ENCODE peak calls at places on chromosomes 4 and X, in eight cellular contexts. M is ascending aorta; N is cardiac muscle cell; X is left ventricle myocardium inferior; W is K562; B is endodermal cell; C is CD8-positive, alpha-beta memory T cell; G is pancreas. D is an unnamed sample. For H3K4me1, the result is how much of the 10 kb centered on the place peaks cover.

GRCh38 chr4:15552557-15553362 is 83.1 kb downstream of the CC2D2A start:
- DNase-seq in M (no peak), N (no peak), X (no peak), W (no peak), B (no peak), C (no peak), G (no peak), D (no peak)

GRCh38 chrX:70434914-70435586 is 9.6 kb upstream of the DLG3 start:
- DNase-seq in M (no peak), N (peak), X (peak), W (no peak), B (no peak), C (no peak), G (no peak), D (no peak)

GRCh38 chr4:78864405-78865024 is 74.7 kb downstream of the PAQR3 start:
- DNase-seq in M (no peak), N (peak), X (no peak), W (peak), B (no peak), C (peak), G (peak), D (peak)

GRCh38 chr4:77232653-77233052 is 75.6 kb downstream of the CCNG2 start:
- DNase-seq in M (no peak), N (no peak), X (no peak), W (no peak), B (no peak), C (no peak), G (no peak), D (no peak)

GRCh38 chr4:88341227-88342192 is 37.1 kb upstream of the HERC6 start:
- DNase-seq in M (peak), N (peak), X (no peak), W (no peak), B (no peak), C (no peak), G (peak), D (no peak)

GRCh38 chr4:163554870-163555465 is 60.5 kb downstream of the TMA16 start:
- DNase-seq in M (no peak), N (peak), X (no peak), W (no peak), B (no peak), C (peak), G (no peak), D (no peak)

GRCh38 chr4:1248262-1249147 is at the start of gene CTBP1:
- DNase-seq in M (no peak), N (peak), X (peak), W (peak), B (peak), C (peak), G (peak), D (peak)

GRCh38 chr4:25552580-25553271 is 102.9 kb upstream of the SLC34A2 start:
- DNase-seq in M (no peak), N (peak), X (no peak), W (no peak), B (peak), C (no peak), G (peak), D (no peak)

GRCh38 chrX:41711021-41711667 is 12.8 kb upstream of the GPR82 start:
- DNase-seq in M (no peak), N (no peak), X (no peak), W (no peak), B (no peak), C (no peak), G (no peak), D (no peak)

GRCh38 chr4:59597536-59598232 is 1602.4 kb upstream of the ADGRL3 start:
- DNase-seq in M (no peak), N (no peak), X (no peak), W (no peak), B (no peak), C (no peak), G (no peak), D (no peak)

GRCh38 chr4:116520886-116521285 is 564.5 kb downstream of the TRAM1L1 start:
- DNase-seq in M (no peak), N (no peak), X (no peak), W (no peak), B (no peak), C (no peak), G (no peak), D (no peak)

GRCh38 chr4:165326831-165327210 is 648 bp upstream of the MSMO1 start:
- DNase-seq in M (no peak), N (peak), X (no peak), W (peak), B (peak), C (no peak), G (peak), D (no peak)

GRCh38 chrX:54494970-54495813 is 842 bp downstream of the FGD1 start:
- DNase-seq in M (no peak), N (peak), X (no peak), W (no peak), B (peak), C (no peak), G (peak), D (peak)

GRCh38 chrX:103586314-103586646 is 965 bp downstream of the TCEAL4 start:
- DNase-seq in M (no peak), N (peak), X (no peak), W (no peak), B (peak), C (no peak), G (no peak), D (no peak)

GRCh38 chrX:134460005-134460860 is at the start of gene HPRT1:
- DNase-seq in M (peak), N (peak), X (peak), W (peak), B (peak), C (peak), G (peak), D (peak)

GRCh38 chrX:120559799-120560198 is 963 bp downstream of the CUL4B start:
- DNase-seq in M (no peak), N (peak), X (no peak), W (no peak), B (no peak), C (no peak), G (no peak), D (no peak)

GRCh38 chrX:129013574-129013973 is 509.7 kb downstream of the SMARCA1 start:
- DNase-seq in M (no peak), N (no peak), X (no peak), W (no peak), B (peak), C (no peak), G (no peak), D (no peak)

GRCh38 chr4:107444-108429 is 16.6 kb upstream of the ZNF718 start:
- DNase-seq in M (no peak), N (no peak), X (no peak), W (no peak), B (no peak), C (no peak), G (no peak), D (no peak)
- H3K4me3 ChIP-seq in M (peak), N (peak), X (peak), W (no peak), B (no peak), C (no peak), G (peak), D (no peak)

DNA sequence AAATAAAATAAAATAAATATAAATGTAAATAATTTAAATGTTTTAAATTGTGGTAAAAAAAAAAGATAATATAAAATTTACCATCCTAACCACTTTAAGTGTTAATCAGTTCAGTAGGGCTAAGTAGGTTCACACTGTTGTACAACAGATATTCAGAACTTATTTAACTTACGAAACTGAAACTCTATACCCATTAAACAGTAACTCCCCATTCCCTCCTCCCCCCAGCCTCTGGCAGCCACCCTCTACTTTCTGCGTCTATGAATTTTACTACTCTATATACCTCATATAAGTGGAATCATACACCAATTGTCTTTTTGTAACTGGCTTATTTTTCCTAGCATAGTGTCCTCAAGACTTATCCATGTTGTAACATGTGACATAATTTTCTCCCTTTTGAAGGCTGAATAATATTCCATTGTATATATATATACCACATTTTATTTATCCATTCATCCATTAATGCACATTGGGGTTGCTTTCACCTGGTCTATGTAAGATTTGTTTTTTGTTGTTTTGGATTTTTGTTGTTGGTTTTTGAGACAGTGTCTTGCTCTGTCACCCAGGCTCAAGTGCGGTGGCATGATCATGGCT is 32.5 kb upstream of the ELF2 start:
- DNase-seq in M (no peak), N (no peak), X (no peak), W (no peak), B (no peak), C (no peak), G (no peak), D (no peak)
- H3K4me1 ChIP-seq in M (under half), N (under half), X (under half), W (under half), B (under half), C (under half), G (under half), D (under half)

GRCh38 chrX:65971151-65971550 is 68.7 kb downstream of the VSIG4 start:
- DNase-seq in M (no peak), N (no peak), X (no peak), W (no peak), B (peak), C (no peak), G (no peak), D (no peak)
- H3K4me3 ChIP-seq in M (peak), N (no peak), X (peak), W (no peak), B (no peak), C (no peak), G (no peak), D (no peak)

DNA sequence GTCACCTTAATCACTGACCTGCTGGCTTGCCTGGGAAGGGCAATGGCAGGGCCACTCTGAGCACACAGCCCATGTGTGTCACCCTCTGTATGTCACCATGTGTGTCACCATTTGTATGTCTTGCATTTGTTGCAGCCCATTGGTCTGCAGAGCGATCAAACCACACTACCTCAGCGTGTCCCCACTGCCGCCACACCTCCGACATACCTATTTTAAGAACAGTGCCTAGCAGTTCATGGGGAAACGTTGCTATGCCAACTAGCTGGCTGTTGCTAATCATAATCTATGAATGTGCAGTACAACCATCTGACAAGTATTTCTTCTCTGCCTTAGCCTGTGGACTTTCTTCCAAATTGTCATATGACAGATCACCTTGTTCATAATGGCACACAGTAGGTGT is 8.0 kb upstream of the CRMP1 start:
- DNase-seq in M (no peak), N (no peak), X (no peak), W (no peak), B (no peak), C (no peak), G (no peak), D (no peak)
- H3K4me1 ChIP-seq in M (under half), N (under half), X (under half), W (under half), B (under half), C (under half), G (under half), D (under half)

DNA sequence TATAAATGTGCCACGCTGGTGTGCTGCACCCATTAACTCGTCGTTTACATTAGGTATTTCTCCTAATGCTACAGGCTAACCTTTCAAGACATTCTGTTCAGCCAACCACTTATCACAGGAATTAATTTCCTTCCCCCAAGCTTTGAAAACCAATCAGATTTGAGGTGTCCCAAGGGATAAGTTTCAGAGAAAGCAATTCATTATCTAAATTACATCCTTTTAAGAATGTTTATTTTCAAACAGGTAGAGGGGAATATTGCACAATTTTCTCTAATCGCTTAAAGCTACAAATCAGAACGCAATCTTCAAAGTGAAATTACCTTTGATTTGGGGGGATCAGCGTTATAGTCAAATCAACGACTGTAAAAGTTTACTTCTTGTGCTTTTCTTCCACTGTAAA is 1.6 kb downstream of the CLOCK start:
- DNase-seq in M (no peak), N (peak), X (no peak), W (no peak), B (no peak), C (no peak), G (no peak), D (no peak)
- H3K4me3 ChIP-seq in M (peak), N (peak), X (peak), W (peak), B (peak), C (peak), G (peak), D (peak)